ENCODE peak calls at places on chromosomes 5 and 9, in four cellular contexts. One of them, this sample, is unnamed. For H3K36me3, the result is how much of the 10 kb centered on the place peaks cover.

GRCh38 chr5:125484272-125485002 is 738.0 kb upstream of the ZNF608 start:
- DNase-seq in BJ: no peak
- DNase-seq in heart right ventricle: peak
- DNase-seq in lower lobe of right lung: peak
- DNase-seq in this sample: peak

GRCh38 chr9:69867081-69867814 is 46.6 kb downstream of the CFAP95 start:
- DNase-seq in BJ: no peak
- DNase-seq in heart right ventricle: no peak
- DNase-seq in lower lobe of right lung: no peak
- DNase-seq in this sample: no peak

GRCh38 chr9:89869774-89870173 is 265.0 kb downstream of the GADD45G start:
- DNase-seq in BJ: no peak
- DNase-seq in heart right ventricle: no peak
- DNase-seq in lower lobe of right lung: peak
- DNase-seq in this sample: peak

GRCh38 chr5:51669095-51669494 is 285.8 kb downstream of the ISL1 start:
- DNase-seq in BJ: no peak
- DNase-seq in heart right ventricle: no peak
- DNase-seq in lower lobe of right lung: no peak
- DNase-seq in this sample: no peak

GRCh38 chr5:42614509-42614908 is 142.1 kb upstream of the CCDC152 start:
- DNase-seq in BJ: no peak
- DNase-seq in heart right ventricle: no peak
- DNase-seq in lower lobe of right lung: no peak
- DNase-seq in this sample: no peak

GRCh38 chr9:76610009-76610352 is 151.0 kb downstream of the GCNT1 start:
- DNase-seq in BJ: peak
- DNase-seq in heart right ventricle: peak
- DNase-seq in lower lobe of right lung: peak
- DNase-seq in this sample: peak

GRCh38 chr9:106954562-106954961 is 91.6 kb downstream of the ZNF462 start:
- DNase-seq in BJ: no peak
- DNase-seq in heart right ventricle: no peak
- DNase-seq in lower lobe of right lung: no peak
- DNase-seq in this sample: no peak

GRCh38 chr9:95830768-95831167 is 44.7 kb upstream of the ERCC6L2 start:
- DNase-seq in BJ: no peak
- DNase-seq in heart right ventricle: no peak
- DNase-seq in lower lobe of right lung: no peak
- DNase-seq in this sample: no peak

GRCh38 chr9:12614488-12614887 is 78.7 kb upstream of the TYRP1 start:
- DNase-seq in BJ: no peak
- DNase-seq in heart right ventricle: no peak
- DNase-seq in lower lobe of right lung: no peak
- DNase-seq in this sample: no peak

DNA sequence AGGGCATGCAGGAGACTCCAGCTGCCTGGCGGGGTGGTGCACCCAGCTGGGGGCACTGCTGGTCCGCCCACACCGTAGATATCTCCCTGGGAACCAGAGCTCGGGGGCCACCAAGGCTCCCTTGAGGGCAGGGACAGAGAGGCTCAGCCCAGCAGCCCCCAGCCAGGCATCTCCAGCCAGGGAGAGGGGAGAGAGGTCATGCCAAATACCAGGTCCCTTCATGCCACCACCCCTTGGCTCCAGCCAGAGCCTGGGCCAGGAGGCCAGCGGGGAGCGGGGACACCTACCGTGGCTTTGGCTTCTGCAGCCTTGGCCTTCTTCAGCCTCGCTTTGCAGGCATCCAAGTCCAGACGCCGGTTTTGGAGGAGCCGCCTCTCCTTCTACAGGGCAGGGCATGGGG is 14.0 kb downstream of the SH3GLB2 start:
- DNase-seq in BJ: no peak
- DNase-seq in heart right ventricle: no peak
- DNase-seq in lower lobe of right lung: no peak
- DNase-seq in this sample: no peak
- H3K36me3 ChIP-seq in BJ: under half
- H3K36me3 ChIP-seq in heart right ventricle: half or more
- H3K36me3 ChIP-seq in lower lobe of right lung: half or more
- H3K36me3 ChIP-seq in this sample: under half

GRCh38 chr5:83485842-83486241 is 14.3 kb downstream of the VCAN start:
- DNase-seq in BJ: no peak
- DNase-seq in heart right ventricle: no peak
- DNase-seq in lower lobe of right lung: no peak
- DNase-seq in this sample: no peak
- H3K36me3 ChIP-seq in BJ: under half
- H3K36me3 ChIP-seq in heart right ventricle: under half
- H3K36me3 ChIP-seq in lower lobe of right lung: under half
- H3K36me3 ChIP-seq in this sample: under half

GRCh38 chr5:154440540-154440939 is 5.3 kb upstream of the SAP30L start:
- DNase-seq in BJ: no peak
- DNase-seq in heart right ventricle: no peak
- DNase-seq in lower lobe of right lung: no peak
- DNase-seq in this sample: no peak
- H3K36me3 ChIP-seq in BJ: under half
- H3K36me3 ChIP-seq in heart right ventricle: half or more
- H3K36me3 ChIP-seq in lower lobe of right lung: half or more
- H3K36me3 ChIP-seq in this sample: under half

GRCh38 chr9:128823903-128824406 is 5.6 kb downstream of the SPOUT1 start:
- DNase-seq in BJ: no peak
- DNase-seq in heart right ventricle: no peak
- DNase-seq in lower lobe of right lung: no peak
- DNase-seq in this sample: no peak
- H3K36me3 ChIP-seq in BJ: under half
- H3K36me3 ChIP-seq in heart right ventricle: half or more
- H3K36me3 ChIP-seq in lower lobe of right lung: half or more
- H3K36me3 ChIP-seq in this sample: under half